ENCODE peak calls at places on chromosomes 11 and 22, in ten cellular contexts. P is AG09319, L is GM06990, X is fibroblast of mammary gland, Y is fibroblast of lung, C is OCI-LY7, T is upper lobe of right lung, Z is SK-N-SH, K is IMR-90, O is fibroblast of pulmonary artery. G is an unnamed sample.

GRCh38 chr11:115290479-115291390 is 213.5 kb downstream of the CADM1 start:
- DNase-seq in C (no peak), Y (peak), Z (peak), K (no peak), T (no peak), O (no peak), X (no peak), L (no peak), P (no peak), G (no peak)

GRCh38 chr11:12201016-12201985 is 90.9 kb downstream of the MICAL2 start:
- DNase-seq in T (peak), P (peak), C (no peak), O (peak), K (peak), Z (peak), X (peak), Y (peak), L (no peak), G (peak)

GRCh38 chr11:34631737-34632104 is 10.8 kb downstream of the EHF start:
- DNase-seq in L (no peak), O (no peak), Z (no peak), X (no peak), P (no peak), C (no peak), T (no peak), Y (no peak), K (no peak), G (no peak)

GRCh38 chr11:68402355-68403031 is 58.1 kb upstream of the PPP6R3 start:
- DNase-seq in O (no peak), Y (no peak), X (no peak), P (no peak), L (no peak), T (no peak), Z (no peak), K (no peak), C (no peak), G (no peak)

GRCh38 chr11:65791719-65792213 is 4.9 kb downstream of the OVOL1 start:
- DNase-seq in Z (peak), X (no peak), Y (peak), K (no peak), L (no peak), T (peak), P (no peak), C (peak), O (no peak), G (no peak)

GRCh38 chr11:92954003-92954402 is 15.4 kb upstream of the MTNR1B start:
- DNase-seq in Z (no peak), O (no peak), L (no peak), C (no peak), T (no peak), X (no peak), P (no peak), K (no peak), Y (no peak), G (no peak)

GRCh38 chr11:103542851-103543250 is 433.6 kb downstream of the DYNC2H1 start:
- DNase-seq in C (no peak), L (no peak), P (no peak), X (no peak), K (no peak), Z (no peak), Y (no peak), T (no peak), O (no peak), G (no peak)

GRCh38 chr11:80146231-80146630 is 705.4 kb upstream of the TENM4 start:
- DNase-seq in L (no peak), P (no peak), X (peak), T (no peak), C (no peak), Y (peak), K (no peak), O (no peak), Z (no peak), G (no peak)

GRCh38 chr11:57641426-57641825 is 8.3 kb downstream of the YPEL4 start:
- DNase-seq in Y (peak), T (no peak), P (peak), C (peak), Z (peak), K (peak), O (peak), L (no peak), X (peak), G (peak)

GRCh38 chr11:6563667-6564066 is 39.7 kb downstream of the RRP8 start:
- DNase-seq in O (no peak), X (no peak), T (no peak), K (no peak), Y (no peak), P (no peak), Z (no peak), L (no peak), C (no peak), G (no peak)

GRCh38 chr22:19942071-19942885 is 660 bp upstream of the TXNRD2 start:
- DNase-seq in Y (no peak), K (peak), C (peak), O (peak), L (no peak), Z (peak), X (peak), T (peak), P (no peak), G (peak)

GRCh38 chr11:27622541-27623300 is 77.5 kb downstream of the BDNF start:
- DNase-seq in L (no peak), O (no peak), T (no peak), Z (no peak), C (no peak), Y (no peak), X (no peak), K (no peak), P (no peak), G (no peak)

GRCh38 chr11:75562836-75563484 is 907 bp downstream of the SERPINH1 start:
- DNase-seq in O (peak), P (no peak), Y (peak), C (no peak), L (no peak), K (peak), T (no peak), X (peak), Z (peak), G (peak)

DNA sequence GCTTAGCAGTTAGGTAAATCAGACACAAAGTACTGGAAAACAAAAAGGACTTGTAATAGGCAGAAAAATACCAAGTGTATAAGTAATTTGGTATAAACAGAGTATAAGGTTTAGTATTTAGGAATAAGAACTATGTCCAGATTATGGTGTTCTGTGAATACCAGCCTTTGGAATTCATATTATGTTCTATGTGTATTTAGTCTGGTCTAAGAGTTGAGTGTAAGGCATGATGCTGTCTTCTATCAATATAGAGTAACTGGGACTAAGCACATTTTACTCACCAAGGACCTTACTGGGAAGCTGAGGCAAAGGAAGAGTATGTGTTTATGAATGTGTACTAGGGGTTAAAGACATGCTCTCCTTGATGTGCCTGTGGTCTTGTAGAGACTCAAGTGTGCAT is 9.5 kb downstream of the SDHD start:
- DNase-seq in P (no peak), K (peak), Z (no peak), O (no peak), X (no peak), L (no peak), Y (no peak), C (no peak), T (no peak), G (no peak)
- TF ChIP-seq CTCF in P (no peak), K (no peak), Z (no peak), O (no peak), X (no peak), L (no peak), Y (no peak), C (no peak), T (no peak), G (no peak)

GRCh38 chr11:118901494-118902335 is 18.0 kb downstream of the CXCR5 start:
- DNase-seq in T (peak), O (no peak), P (no peak), Z (no peak), C (no peak), L (no peak), Y (no peak), K (no peak), X (no peak), G (no peak)
- TF ChIP-seq CTCF in T (no peak), O (peak), P (peak), Z (peak), C (no peak), L (peak), Y (peak), K (no peak), X (no peak), G (peak)

GRCh38 chr11:46327829-46328228 is 19.4 kb upstream of the DGKZ start:
- DNase-seq in L (no peak), T (no peak), O (no peak), Z (no peak), X (no peak), Y (no peak), P (no peak), K (no peak), C (no peak), G (no peak)

GRCh38 chr11:46326813-46327416 is 20.3 kb upstream of the DGKZ start:
- DNase-seq in O (no peak), P (no peak), X (no peak), Y (no peak), C (no peak), L (no peak), Z (no peak), T (no peak), K (no peak), G (no peak)

GRCh38 chr11:46319074-46319453 is 28.2 kb upstream of the DGKZ start:
- DNase-seq in Z (no peak), L (no peak), O (no peak), X (no peak), T (no peak), Y (no peak), P (no peak), C (no peak), K (no peak), G (no peak)

GRCh38 chr11:46321757-46322156 is 25.5 kb upstream of the DGKZ start:
- DNase-seq in T (no peak), Z (no peak), P (no peak), X (peak), L (no peak), C (no peak), K (no peak), Y (no peak), O (peak), G (peak)

DNA sequence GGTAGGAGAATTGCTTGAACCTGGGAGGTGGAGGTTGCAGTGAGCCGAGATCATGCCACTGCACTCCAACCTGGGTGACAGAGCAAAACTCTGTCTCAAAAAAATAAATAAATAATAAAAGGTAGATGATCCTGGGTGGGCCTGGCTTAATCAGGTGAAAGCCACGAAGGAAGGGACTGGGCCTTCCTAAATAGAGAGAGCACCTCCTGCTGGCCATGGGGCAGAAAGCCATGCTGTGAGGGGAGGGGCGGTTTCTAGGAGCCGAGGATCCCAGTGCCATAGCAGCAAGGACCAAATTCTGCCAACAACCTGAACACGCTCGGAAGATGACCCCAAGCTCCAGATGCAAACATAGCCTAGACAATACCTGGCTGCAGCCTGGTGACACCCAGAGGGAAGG is 24.5 kb upstream of the DGKZ start:
- DNase-seq in X (peak), K (peak), Z (no peak), O (peak), P (no peak), Y (no peak), L (no peak), C (peak), T (no peak), G (peak)
- TF ChIP-seq CTCF in X (peak), K (peak), Z (peak), O (peak), P (peak), Y (peak), L (peak), C (peak), T (peak), G (peak)

DNA sequence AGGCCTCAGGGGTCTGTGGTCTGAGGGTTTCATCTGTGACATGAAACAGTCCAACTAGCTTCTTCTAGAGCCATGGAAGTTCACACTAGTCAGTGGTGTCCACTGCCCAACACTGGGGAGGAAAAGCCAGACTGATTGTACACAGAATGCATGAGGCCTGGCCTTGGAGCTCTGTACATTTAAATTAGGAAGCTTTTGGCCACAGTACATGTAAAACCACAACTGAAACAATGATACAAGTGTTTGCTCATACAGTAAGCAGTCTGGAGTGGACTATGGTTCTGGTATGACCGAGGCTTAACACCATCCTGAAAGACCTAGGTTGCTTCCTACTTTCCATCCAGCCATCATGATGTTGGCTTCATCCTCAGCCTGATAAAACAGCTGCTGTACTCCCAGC is 73.8 kb upstream of the SESN3 start:
- DNase-seq in K (no peak), C (no peak), L (no peak), Z (no peak), T (no peak), X (no peak), Y (no peak), P (no peak), O (no peak), G (no peak)
- TF ChIP-seq CTCF in K (no peak), C (no peak), L (no peak), Z (no peak), T (no peak), X (no peak), Y (no peak), P (no peak), O (no peak), G (no peak)

GRCh38 chr22:50399751-50400331 is 56.7 kb downstream of the PPP6R2 start:
- DNase-seq in O (peak), L (peak), K (no peak), C (peak), X (peak), Y (no peak), T (no peak), Z (peak), P (no peak), G (peak)
- TF ChIP-seq CTCF in O (peak), L (peak), K (peak), C (peak), X (peak), Y (peak), T (peak), Z (peak), P (peak), G (peak)

DNA sequence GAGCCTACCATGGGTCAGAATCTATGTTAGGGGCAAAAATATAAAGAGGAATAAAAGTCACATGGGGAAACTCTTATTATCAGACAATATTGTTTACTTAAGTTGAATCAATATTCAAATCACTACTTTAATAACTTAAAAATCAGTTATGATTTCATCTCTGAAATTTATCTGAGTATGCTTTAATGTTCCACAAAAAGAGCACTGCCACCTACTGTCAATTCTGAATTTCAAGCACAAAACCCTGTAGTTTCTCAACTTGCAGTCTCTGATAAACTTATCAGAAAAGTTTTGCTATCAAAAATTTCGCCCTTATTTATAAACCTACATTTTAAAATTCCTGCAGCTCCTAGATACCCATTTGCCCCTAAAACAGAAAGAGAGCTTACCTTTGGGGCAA is 47.3 kb downstream of the RDX start:
- DNase-seq in O (peak), X (peak), K (no peak), T (no peak), Y (no peak), C (no peak), P (no peak), L (no peak), Z (no peak), G (peak)
- TF ChIP-seq CTCF in O (peak), X (peak), K (peak), T (peak), Y (peak), C (peak), P (peak), L (peak), Z (peak), G (peak)

GRCh38 chr11:2885017-2885675 is 429 bp downstream of the CDKN1C start:
- DNase-seq in C (no peak), O (peak), Z (peak), T (peak), X (peak), Y (peak), K (peak), P (peak), L (no peak), G (peak)

GRCh38 chr11:2885676-2886081 is at the start of gene CDKN1C:
- DNase-seq in Y (peak), C (peak), X (peak), K (peak), T (peak), L (peak), P (peak), Z (peak), O (peak), G (peak)

GRCh38 chr11:2887526-2888195 is 2.1 kb upstream of the CDKN1C start:
- DNase-seq in Y (no peak), L (no peak), Z (no peak), C (no peak), P (no peak), X (no peak), T (no peak), K (no peak), O (no peak), G (no peak)

GRCh38 chr11:2886936-2887335 is 1.4 kb upstream of the CDKN1C start:
- DNase-seq in Y (no peak), L (no peak), P (no peak), C (no peak), X (no peak), T (no peak), K (no peak), Z (no peak), O (no peak), G (no peak)

DNA sequence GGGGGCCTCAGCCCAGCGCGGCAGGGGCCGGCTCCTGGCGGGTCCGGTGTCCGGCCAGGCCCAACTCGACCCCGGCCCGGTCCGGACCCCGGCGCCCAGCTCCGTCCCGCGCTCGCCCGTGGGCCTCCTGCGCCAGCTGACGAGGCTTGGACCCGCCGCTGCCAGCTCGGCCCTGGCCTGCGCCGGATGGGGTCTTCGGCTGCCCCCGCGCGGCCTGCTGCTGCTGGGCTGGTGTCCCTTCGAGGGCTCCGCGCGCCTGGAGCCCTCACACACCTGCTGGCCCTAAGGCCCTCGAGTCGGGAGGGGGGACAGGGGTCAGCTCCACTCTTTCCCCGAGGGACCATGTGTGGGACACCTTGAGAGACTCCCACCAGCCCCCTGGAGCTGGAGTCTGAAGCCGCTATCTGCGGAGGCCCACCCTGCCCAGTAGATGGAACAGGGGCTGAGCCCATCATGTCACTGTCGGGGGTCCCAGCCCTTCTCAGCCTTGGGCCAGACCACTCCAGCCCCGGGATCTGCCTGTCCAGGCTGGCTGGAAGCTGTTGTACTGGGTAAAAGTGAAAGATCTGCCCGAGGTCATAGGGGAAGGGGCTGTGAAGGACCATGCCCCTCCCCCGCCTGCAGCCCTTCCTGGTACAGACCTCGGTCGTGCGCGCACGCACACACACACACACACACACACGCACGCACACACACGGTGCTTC is 768 bp upstream of the CDKN1C start:
- DNase-seq in X (peak), K (no peak), T (no peak), Z (no peak), C (peak), Y (peak), P (no peak), O (peak), L (no peak), G (no peak)
- TF ChIP-seq CTCF in X (no peak), K (peak), T (peak), Z (no peak), C (no peak), Y (peak), P (peak), O (no peak), L (no peak), G (no peak)